ENCODE peak calls at places on chromosomes 5 and 9, in nine cellular contexts. D is aorta, G is neuronal stem cell, H is PC-9, Z is lower lobe of right lung, Q is GM23248, J is esophagus squamous epithelium, V is OCI-LY7, K is HepG2. N is an unnamed sample. For H3K4me1, the result is how much of the 10 kb centered on the place peaks cover.

GRCh38 chr9:81076131-81076530 is 613.2 kb downstream of the TLE1 start:
- DNase-seq in D (no peak), G (no peak), H (no peak), Z (no peak), Q (no peak), J (no peak), V (no peak), K (no peak), N (no peak)

GRCh38 chr9:89567649-89568048 is 37.2 kb upstream of the GADD45G start:
- DNase-seq in D (no peak), G (no peak), H (no peak), Z (no peak), Q (no peak), J (no peak), V (no peak), K (no peak), N (no peak)

GRCh38 chr9:131539223-131539923 is 6.0 kb upstream of the PRRT1B start:
- DNase-seq in D (no peak), G (no peak), H (no peak), Z (no peak), Q (no peak), J (no peak), V (no peak), K (no peak), N (no peak)

GRCh38 chr9:121902483-121903135 is 190.5 kb downstream of the TTLL11 start:
- DNase-seq in D (no peak), G (no peak), H (no peak), Z (no peak), Q (peak), J (no peak), V (no peak), K (no peak), N (no peak)

GRCh38 chr5:89241186-89241585 is 358.2 kb upstream of the MEF2C start:
- DNase-seq in D (no peak), G (no peak), H (no peak), Z (no peak), Q (peak), J (no peak), V (no peak), K (no peak), N (no peak)

GRCh38 chr9:77956555-77956954 is 75.1 kb downstream of the GNAQ start:
- DNase-seq in D (no peak), G (no peak), H (no peak), Z (no peak), Q (no peak), J (no peak), V (no peak), K (no peak), N (no peak)

GRCh38 chr5:87300744-87301143 is 33.1 kb downstream of the RASA1 start:
- DNase-seq in D (peak), G (no peak), H (peak), Z (no peak), Q (peak), J (no peak), V (no peak), K (peak), N (no peak)

GRCh38 chr9:259405-260404 is 45.0 kb downstream of the DOCK8 start:
- DNase-seq in D (no peak), G (no peak), H (no peak), Z (no peak), Q (no peak), J (no peak), V (no peak), K (no peak), N (no peak)

GRCh38 chr5:179264641-179265528 is 80.4 kb downstream of the ADAMTS2 start:
- DNase-seq in D (peak), G (no peak), H (no peak), Z (no peak), Q (no peak), J (no peak), V (no peak), K (peak), N (no peak)

GRCh38 chr5:181133610-181134231 is 2.8 kb upstream of the OR2V1 start:
- DNase-seq in D (peak), G (no peak), H (peak), Z (peak), Q (peak), J (no peak), V (no peak), K (peak), N (no peak)

GRCh38 chr5:67133781-67134180 is 62.8 kb downstream of the CD180 start:
- DNase-seq in D (no peak), G (no peak), H (no peak), Z (no peak), Q (no peak), J (no peak), V (no peak), K (no peak), N (no peak)

GRCh38 chr9:90915693-90916092 is 114.1 kb downstream of the SYK start:
- DNase-seq in D (no peak), G (no peak), H (no peak), Z (no peak), Q (peak), J (no peak), V (peak), K (no peak), N (no peak)

GRCh38 chr5:6708814-6709213 is 4.4 kb upstream of the TENT4A start:
- DNase-seq in D (no peak), G (no peak), H (no peak), Z (no peak), Q (no peak), J (no peak), V (no peak), K (no peak), N (no peak)

GRCh38 chr5:143624465-143624864 is 187.5 kb upstream of the HMHB1 start:
- DNase-seq in D (no peak), G (no peak), H (no peak), Z (no peak), Q (no peak), J (no peak), V (no peak), K (peak), N (no peak)

GRCh38 chr5:179680014-179680779 is 637 bp downstream of the CBY3 start:
- DNase-seq in D (no peak), G (no peak), H (no peak), Z (no peak), Q (no peak), J (no peak), V (no peak), K (peak), N (no peak)

GRCh38 chr5:147578228-147579024 is 68.6 kb upstream of the DPYSL3 start:
- DNase-seq in D (no peak), G (no peak), H (no peak), Z (no peak), Q (peak), J (no peak), V (peak), K (peak), N (no peak)

GRCh38 chr9:127159949-127160610 is 37.6 kb upstream of the ANGPTL2 start:
- DNase-seq in D (no peak), G (no peak), H (no peak), Z (no peak), Q (peak), J (no peak), V (no peak), K (no peak), N (no peak)

GRCh38 chr9:36288057-36288456 is 29.8 kb upstream of the GNE start:
- DNase-seq in D (no peak), G (no peak), H (no peak), Z (no peak), Q (no peak), J (no peak), V (no peak), K (no peak), N (no peak)

GRCh38 chr9:82208741-82209450 is 220.3 kb downstream of the SPATA31D1 start:
- DNase-seq in D (no peak), G (no peak), H (no peak), Z (no peak), Q (peak), J (no peak), V (no peak), K (no peak), N (no peak)

GRCh38 chr9:78146241-78146640 is 89.6 kb upstream of the CEP78 start:
- DNase-seq in D (no peak), G (no peak), H (no peak), Z (no peak), Q (no peak), J (no peak), V (no peak), K (no peak), N (no peak)

GRCh38 chr5:159203351-159203750 is 6.0 kb downstream of the RNF145 start:
- DNase-seq in D (no peak), G (no peak), H (no peak), Z (no peak), Q (no peak), J (no peak), V (no peak), K (no peak), N (no peak)

GRCh38 chr5:132419517-132420468 is 50.3 kb downstream of the SLC22A5 start:
- DNase-seq in D (peak), G (peak), H (peak), Z (peak), Q (peak), J (no peak), V (peak), K (peak), N (peak)

GRCh38 chr9:89009049-89009840 is 18.0 kb downstream of the S1PR3 start:
- DNase-seq in D (no peak), G (no peak), H (no peak), Z (no peak), Q (peak), J (no peak), V (peak), K (no peak), N (no peak)

GRCh38 chr9:72382405-72382804 is 17.4 kb upstream of the ZFAND5 start:
- DNase-seq in D (no peak), G (no peak), H (no peak), Z (no peak), Q (peak), J (no peak), V (no peak), K (no peak), N (no peak)

GRCh38 chr9:27033815-27034403 is 28.4 kb upstream of the LRRC19 start:
- DNase-seq in D (no peak), G (peak), H (no peak), Z (no peak), Q (peak), J (no peak), V (peak), K (peak), N (no peak)

GRCh38 chr5:151022511-151023018 is 2.2 kb downstream of the GPX3 start:
- DNase-seq in D (peak), G (no peak), H (peak), Z (no peak), Q (peak), J (no peak), V (no peak), K (no peak), N (no peak)

GRCh38 chr5:18967637-18968036 is 1020.4 kb downstream of the CDH18 start:
- DNase-seq in D (no peak), G (no peak), H (no peak), Z (no peak), Q (no peak), J (no peak), V (no peak), K (no peak), N (no peak)

GRCh38 chr9:95021166-95021886 is 294.8 kb downstream of the AOPEP start:
- DNase-seq in D (no peak), G (no peak), H (no peak), Z (no peak), Q (no peak), J (no peak), V (no peak), K (no peak), N (no peak)

GRCh38 chr5:123369371-123369968 is 53.7 kb downstream of the CEP120 start:
- DNase-seq in D (no peak), G (no peak), H (no peak), Z (no peak), Q (no peak), J (no peak), V (no peak), K (no peak), N (no peak)

GRCh38 chr5:116575635-116576042 is 1.0 kb upstream of the SEMA6A start:
- DNase-seq in D (no peak), G (peak), H (no peak), Z (no peak), Q (peak), J (no peak), V (no peak), K (no peak), N (no peak)
- H3K27ac ChIP-seq in D (no peak), G (peak), H (no peak), Z (peak), Q (no peak), J (peak), V (no peak), K (no peak), N (no peak)

DNA sequence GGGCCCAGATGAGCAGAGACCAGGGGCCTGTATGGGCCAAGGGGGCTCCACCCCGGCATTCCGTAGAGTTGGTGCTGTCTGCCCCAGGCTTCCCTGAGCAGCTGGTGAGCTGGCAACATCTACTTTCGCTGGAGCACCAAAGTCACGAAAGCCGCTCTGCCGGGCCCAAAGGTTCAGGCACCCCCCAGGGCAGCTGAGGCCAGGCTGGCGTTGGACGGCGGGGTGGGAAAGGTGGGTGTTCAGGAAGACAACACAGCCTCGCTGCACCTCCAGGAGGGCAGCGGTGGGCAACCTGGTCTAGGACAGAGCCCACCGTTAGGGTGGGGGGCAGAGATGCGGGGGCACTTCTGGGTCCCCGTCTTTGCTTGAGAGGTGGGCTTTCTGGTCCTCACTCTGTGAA is 30.1 kb upstream of the TMEM250 start:
- DNase-seq in D (no peak), G (no peak), H (no peak), Z (no peak), Q (no peak), J (no peak), V (no peak), K (no peak), N (no peak)
- H3K4me1 ChIP-seq in D (under half), G (under half), H (under half), Z (under half), Q (under half), J (under half), V (under half), K (under half), N (under half)

GRCh38 chr5:94433393-94434149 is 184.8 kb downstream of the KIAA0825 start:
- DNase-seq in D (no peak), G (no peak), H (peak), Z (no peak), Q (peak), J (no peak), V (no peak), K (peak), N (no peak)
- H3K27ac ChIP-seq in D (no peak), G (no peak), H (peak), Z (peak), Q (peak), J (peak), V (no peak), K (no peak), N (no peak)

GRCh38 chr9:93132946-93133640 is 958 bp downstream of the NINJ1 start:
- DNase-seq in D (peak), G (no peak), H (peak), Z (no peak), Q (peak), J (no peak), V (no peak), K (peak), N (no peak)
- H3K4me1 ChIP-seq in D (under half), G (under half), H (under half), Z (half or more), Q (under half), J (half or more), V (under half), K (half or more), N (under half)